ENCODE peak calls at places on chromosomes 16 and 17, in ten cellular contexts. W is MV-4-11; U is GM12865; C is stimulated activated CD4-positive, alpha-beta T cell treated with anti-CD3 and anti-CD28 coated beads, Interleukin-15, amount 100 ng/mL, for 1 hour; P is stimulated activated CD8-positive, alpha-beta memory T cell treated with anti-CD3 and anti-CD28 coated beads, Interleukin-7, amount 100 ng/mL, for 4 hours; J is naive thymus-derived CD8-positive, alpha-beta T cell; L is amygdala; H is AG09319; G is hepatocyte; O is lower leg skin. Q is an unnamed sample.

GRCh38 chr16:81175325-81175891 is 63.1 kb upstream of the BCO1 start:
- DNase-seq in G (no peak), L (no peak), J (no peak), H (peak; percentile 5), C (no peak), O (no peak), P (no peak), U (no peak), W (no peak), Q (no peak)

GRCh38 chr17:26775219-26775822 is 518.6 kb upstream of the WSB1 start:
- DNase-seq in G (no peak), L (no peak), H (no peak), O (no peak), P (no peak), U (no peak), C (no peak), W (no peak), J (no peak), Q (no peak)

GRCh38 chr17:13725286-13725990 is 123.7 kb upstream of the HS3ST3A1 start:
- DNase-seq in P (no peak), L (no peak), G (peak; percentile 67), C (no peak), W (no peak), O (no peak), J (no peak), H (no peak), U (no peak), Q (no peak)

GRCh38 chr17:68290955-68291835 is at the start of the genes ARSG and SLC16A6:
- DNase-seq in H (no peak), W (peak; percentile 43), L (no peak), C (peak; percentile 65), G (peak; percentile 82), P (peak; percentile 53), J (peak; percentile 96), O (peak; percentile 48), U (peak; percentile 96), Q (peak; percentile 39)

GRCh38 chr17:36027776-36028175 is 10.0 kb upstream of the CCL23 start:
- DNase-seq in U (no peak), W (no peak), G (no peak), C (no peak), L (no peak), H (no peak), O (no peak), J (no peak), P (no peak), Q (no peak)

GRCh38 chr17:29973005-29973404 is 31.6 kb downstream of the EFCAB5 start:
- DNase-seq in O (no peak), C (no peak), G (no peak), J (no peak), L (no peak), U (no peak), P (no peak), W (no peak), H (no peak), Q (no peak)

GRCh38 chr17:74117999-74118421 is 85.5 kb upstream of the RPL38 start:
- DNase-seq in H (no peak), L (no peak), P (no peak), J (no peak), U (no peak), W (no peak), O (no peak), G (no peak), C (no peak), Q (no peak)

GRCh38 chr16:4319454-4319853 is 3.6 kb downstream of the GLIS2 start:
- DNase-seq in P (no peak), W (no peak), C (no peak), L (no peak), H (no peak), J (peak; percentile 46), U (peak; percentile 75), O (no peak), G (no peak), Q (no peak)

GRCh38 chr16:72819345-72819744 is 228.6 kb downstream of the ZFHX3 start:
- DNase-seq in L (no peak), J (no peak), H (no peak), C (no peak), U (no peak), G (no peak), O (no peak), W (no peak), P (no peak), Q (no peak)

GRCh38 chr17:2433696-2434095 is 32.8 kb upstream of the MNT start:
- DNase-seq in H (no peak), J (no peak), O (no peak), U (no peak), G (no peak), P (no peak), W (peak; percentile 52), C (no peak), L (no peak), Q (no peak)

GRCh38 chr16:30527635-30528178 is 1.3 kb upstream of the ZNF768 start:
- DNase-seq in U (peak; percentile 80), C (no peak), P (no peak), W (peak; percentile 92), J (no peak), O (peak; percentile 71), H (no peak), G (no peak), L (no peak), Q (no peak)

GRCh38 chr17:63278731-63279442 is 167.2 kb downstream of the CYB561 start:
- DNase-seq in G (no peak), O (no peak), C (no peak), L (no peak), H (no peak), U (peak; percentile 22), J (no peak), P (no peak), W (peak; percentile 60), Q (no peak)

GRCh38 chr16:14088155-14088753 is 17.1 kb downstream of the MRTFB start:
- DNase-seq in G (peak; percentile 43), P (no peak), L (no peak), C (no peak), J (no peak), H (no peak), U (no peak), O (peak; percentile 35), W (peak; percentile 11), Q (no peak)

GRCh38 chr17:69907081-69907847 is 167.8 kb upstream of the KCNJ16 start:
- DNase-seq in J (no peak), L (no peak), C (no peak), O (no peak), U (no peak), W (no peak), H (no peak), G (peak; percentile 26), P (no peak), Q (no peak)

Q was measured in nucleus accumbens.